ENCODE peak calls at places on chromosome 13, in ten cellular contexts. One of them, this sample, is unnamed.

GRCh38 chr13:99542788-99543406 is 41.6 kb downstream of the TM9SF2 start:
- DNase-seq in stomach: no peak
- DNase-seq in K562: no peak
- DNase-seq in SK-N-SH: no peak
- DNase-seq in HL-60: no peak
- DNase-seq in GM23338: no peak
- DNase-seq in HCT116: no peak
- DNase-seq in breast epithelium: no peak
- DNase-seq in spleen: peak
- DNase-seq in Panc1: no peak
- DNase-seq in this sample: peak

GRCh38 chr13:20462533-20462915 is 63.1 kb downstream of the CRYL1 start:
- DNase-seq in stomach: no peak
- DNase-seq in K562: no peak
- DNase-seq in SK-N-SH: no peak
- DNase-seq in HL-60: no peak
- DNase-seq in GM23338: peak
- DNase-seq in HCT116: no peak
- DNase-seq in breast epithelium: no peak
- DNase-seq in spleen: no peak
- DNase-seq in Panc1: no peak
- DNase-seq in this sample: no peak

GRCh38 chr13:53254495-53254894 is 225.9 kb downstream of the OLFM4 start:
- DNase-seq in stomach: no peak
- DNase-seq in K562: peak
- DNase-seq in SK-N-SH: no peak
- DNase-seq in HL-60: no peak
- DNase-seq in GM23338: peak
- DNase-seq in HCT116: no peak
- DNase-seq in breast epithelium: no peak
- DNase-seq in spleen: no peak
- DNase-seq in Panc1: no peak
- DNase-seq in this sample: no peak

GRCh38 chr13:65387743-65388347 is 1842.3 kb downstream of the PCDH9 start:
- DNase-seq in stomach: no peak
- DNase-seq in K562: peak
- DNase-seq in SK-N-SH: no peak
- DNase-seq in HL-60: no peak
- DNase-seq in GM23338: peak
- DNase-seq in HCT116: no peak
- DNase-seq in breast epithelium: no peak
- DNase-seq in spleen: no peak
- DNase-seq in Panc1: no peak
- DNase-seq in this sample: no peak

GRCh38 chr13:68232351-68233130 is 1002.4 kb upstream of the PCDH9 start:
- DNase-seq in stomach: no peak
- DNase-seq in K562: no peak
- DNase-seq in SK-N-SH: no peak
- DNase-seq in HL-60: no peak
- DNase-seq in GM23338: no peak
- DNase-seq in HCT116: no peak
- DNase-seq in breast epithelium: no peak
- DNase-seq in spleen: no peak
- DNase-seq in Panc1: no peak
- DNase-seq in this sample: no peak

GRCh38 chr13:52348983-52349780 is 56.8 kb downstream of the THSD1 start:
- DNase-seq in stomach: no peak
- DNase-seq in K562: peak
- DNase-seq in SK-N-SH: no peak
- DNase-seq in HL-60: no peak
- DNase-seq in GM23338: no peak
- DNase-seq in HCT116: peak
- DNase-seq in breast epithelium: no peak
- DNase-seq in spleen: no peak
- DNase-seq in Panc1: peak
- DNase-seq in this sample: no peak

GRCh38 chr13:77565635-77566034 is 30.1 kb downstream of the SCEL start:
- DNase-seq in stomach: no peak
- DNase-seq in K562: peak
- DNase-seq in SK-N-SH: peak
- DNase-seq in HL-60: no peak
- DNase-seq in GM23338: peak
- DNase-seq in HCT116: peak
- DNase-seq in breast epithelium: no peak
- DNase-seq in spleen: no peak
- DNase-seq in Panc1: peak
- DNase-seq in this sample: no peak

GRCh38 chr13:29845440-29846056 is 4.9 kb downstream of the UBL3 start:
- DNase-seq in stomach: no peak
- DNase-seq in K562: peak
- DNase-seq in SK-N-SH: no peak
- DNase-seq in HL-60: no peak
- DNase-seq in GM23338: no peak
- DNase-seq in HCT116: no peak
- DNase-seq in breast epithelium: no peak
- DNase-seq in spleen: no peak
- DNase-seq in Panc1: no peak
- DNase-seq in this sample: no peak

GRCh38 chr13:99916366-99917103 is 55.0 kb downstream of the ZIC5 start:
- DNase-seq in stomach: no peak
- DNase-seq in K562: peak
- DNase-seq in SK-N-SH: peak
- DNase-seq in HL-60: peak
- DNase-seq in GM23338: peak
- DNase-seq in HCT116: peak
- DNase-seq in breast epithelium: no peak
- DNase-seq in spleen: no peak
- DNase-seq in Panc1: peak
- DNase-seq in this sample: no peak

GRCh38 chr13:95193509-95194230 is 107.6 kb downstream of the ABCC4 start:
- DNase-seq in stomach: no peak
- DNase-seq in K562: no peak
- DNase-seq in SK-N-SH: no peak
- DNase-seq in HL-60: no peak
- DNase-seq in GM23338: no peak
- DNase-seq in HCT116: no peak
- DNase-seq in breast epithelium: no peak
- DNase-seq in spleen: no peak
- DNase-seq in Panc1: no peak
- DNase-seq in this sample: no peak
- TF ChIP-seq POLR2AphosphoS5 in stomach: no peak
- TF ChIP-seq POLR2AphosphoS5 in K562: no peak
- TF ChIP-seq POLR2AphosphoS5 in SK-N-SH: no peak
- TF ChIP-seq POLR2AphosphoS5 in HL-60: no peak
- TF ChIP-seq POLR2AphosphoS5 in GM23338: no peak
- TF ChIP-seq POLR2AphosphoS5 in HCT116: no peak
- TF ChIP-seq POLR2AphosphoS5 in breast epithelium: no peak
- TF ChIP-seq POLR2AphosphoS5 in spleen: no peak
- TF ChIP-seq POLR2AphosphoS5 in Panc1: no peak
- TF ChIP-seq POLR2AphosphoS5 in this sample: no peak

DNA sequence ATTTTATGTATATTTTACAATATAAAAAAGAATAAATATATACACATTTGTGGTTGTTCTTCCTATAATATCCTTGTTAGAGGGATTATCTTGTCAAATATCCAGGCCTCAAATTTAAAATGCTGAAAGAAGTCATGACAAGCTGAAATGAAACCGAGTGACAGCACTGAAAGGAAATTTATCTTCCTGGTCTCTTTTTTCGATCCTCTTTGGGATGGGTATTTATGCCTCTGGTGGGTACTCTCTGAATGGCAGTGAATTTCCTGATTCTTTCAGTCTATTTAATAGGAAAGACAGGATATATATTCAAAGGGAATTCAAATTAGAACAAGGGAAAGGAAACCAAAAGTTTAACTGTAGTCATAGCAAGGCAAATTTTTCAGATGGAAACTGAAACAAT is 98.0 kb downstream of the DLEU7 start:
- DNase-seq in stomach: no peak
- DNase-seq in K562: no peak
- DNase-seq in SK-N-SH: no peak
- DNase-seq in HL-60: no peak
- DNase-seq in GM23338: peak
- DNase-seq in HCT116: no peak
- DNase-seq in breast epithelium: no peak
- DNase-seq in spleen: no peak
- DNase-seq in Panc1: no peak
- DNase-seq in this sample: no peak
- TF ChIP-seq CTCF in stomach: no peak
- TF ChIP-seq CTCF in K562: no peak
- TF ChIP-seq CTCF in SK-N-SH: peak
- TF ChIP-seq CTCF in HL-60: no peak
- TF ChIP-seq CTCF in GM23338: peak
- TF ChIP-seq CTCF in HCT116: no peak
- TF ChIP-seq CTCF in breast epithelium: no peak
- TF ChIP-seq CTCF in spleen: no peak
- TF ChIP-seq CTCF in Panc1: no peak
- TF ChIP-seq CTCF in this sample: no peak

GRCh38 chr13:41465215-41465907 is 8.0 kb downstream of the RGCC start:
- DNase-seq in stomach: peak
- DNase-seq in K562: peak
- DNase-seq in SK-N-SH: no peak
- DNase-seq in HL-60: peak
- DNase-seq in GM23338: no peak
- DNase-seq in HCT116: no peak
- DNase-seq in breast epithelium: peak
- DNase-seq in spleen: peak
- DNase-seq in Panc1: no peak
- DNase-seq in this sample: peak

GRCh38 chr13:41461527-41462124 is 4.3 kb downstream of the RGCC start:
- DNase-seq in stomach: no peak
- DNase-seq in K562: no peak
- DNase-seq in SK-N-SH: no peak
- DNase-seq in HL-60: no peak
- DNase-seq in GM23338: no peak
- DNase-seq in HCT116: no peak
- DNase-seq in breast epithelium: no peak
- DNase-seq in spleen: no peak
- DNase-seq in Panc1: no peak
- DNase-seq in this sample: no peak

GRCh38 chr13:41465965-41466364 is 8.6 kb downstream of the RGCC start:
- DNase-seq in stomach: no peak
- DNase-seq in K562: peak
- DNase-seq in SK-N-SH: no peak
- DNase-seq in HL-60: no peak
- DNase-seq in GM23338: no peak
- DNase-seq in HCT116: no peak
- DNase-seq in breast epithelium: no peak
- DNase-seq in spleen: no peak
- DNase-seq in Panc1: no peak
- DNase-seq in this sample: no peak

GRCh38 chr13:41462427-41462826 is 5.1 kb downstream of the RGCC start:
- DNase-seq in stomach: no peak
- DNase-seq in K562: no peak
- DNase-seq in SK-N-SH: no peak
- DNase-seq in HL-60: no peak
- DNase-seq in GM23338: no peak
- DNase-seq in HCT116: no peak
- DNase-seq in breast epithelium: no peak
- DNase-seq in spleen: no peak
- DNase-seq in Panc1: no peak
- DNase-seq in this sample: no peak

DNA sequence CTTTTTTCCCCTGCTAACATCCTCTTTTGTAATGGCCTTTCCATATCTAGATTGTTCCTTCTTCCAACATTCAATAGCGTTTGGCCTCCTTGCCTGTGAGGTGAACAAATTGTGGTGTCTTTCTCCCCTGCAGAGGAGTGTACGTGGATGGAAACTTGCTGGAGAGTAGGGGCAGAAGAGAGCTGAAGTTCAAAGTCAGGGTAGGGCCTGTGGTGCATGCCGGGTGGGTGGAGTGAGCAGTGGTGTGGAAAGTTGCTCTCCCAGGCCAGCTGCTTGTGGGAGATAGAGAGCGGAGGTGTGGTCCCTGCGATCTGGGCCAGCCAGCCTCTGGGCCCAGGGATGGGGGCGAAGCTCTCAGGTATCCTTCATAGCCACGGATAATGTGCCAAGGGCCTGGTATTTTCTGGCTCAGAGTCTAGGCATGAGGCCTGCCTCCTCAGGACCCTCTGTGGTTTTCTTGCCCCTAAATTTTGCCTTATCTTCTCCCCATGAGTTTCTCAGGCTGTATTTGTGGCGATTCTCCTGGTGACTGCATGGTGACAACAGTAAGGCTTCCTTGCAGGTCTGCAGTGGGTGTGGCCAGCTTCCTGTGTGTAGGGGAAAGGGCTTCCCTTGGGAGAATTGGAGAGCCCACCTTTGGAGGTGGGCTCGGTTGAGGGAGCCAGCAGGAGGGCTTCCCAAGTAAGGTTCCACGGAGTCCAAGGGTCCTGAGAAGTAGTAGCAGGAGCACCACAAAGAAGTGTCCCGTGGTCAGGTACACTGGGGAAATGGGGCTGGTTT is 6.7 kb downstream of the RGCC start:
- DNase-seq in stomach: no peak
- DNase-seq in K562: peak
- DNase-seq in SK-N-SH: no peak
- DNase-seq in HL-60: no peak
- DNase-seq in GM23338: no peak
- DNase-seq in HCT116: no peak
- DNase-seq in breast epithelium: no peak
- DNase-seq in spleen: peak
- DNase-seq in Panc1: no peak
- DNase-seq in this sample: peak
- H3K4me3 ChIP-seq in stomach: no peak
- H3K4me3 ChIP-seq in K562: no peak
- H3K4me3 ChIP-seq in SK-N-SH: no peak
- H3K4me3 ChIP-seq in HL-60: no peak
- H3K4me3 ChIP-seq in GM23338: no peak
- H3K4me3 ChIP-seq in HCT116: no peak
- H3K4me3 ChIP-seq in breast epithelium: no peak
- H3K4me3 ChIP-seq in spleen: no peak
- H3K4me3 ChIP-seq in Panc1: no peak
- H3K4me3 ChIP-seq in this sample: no peak

DNA sequence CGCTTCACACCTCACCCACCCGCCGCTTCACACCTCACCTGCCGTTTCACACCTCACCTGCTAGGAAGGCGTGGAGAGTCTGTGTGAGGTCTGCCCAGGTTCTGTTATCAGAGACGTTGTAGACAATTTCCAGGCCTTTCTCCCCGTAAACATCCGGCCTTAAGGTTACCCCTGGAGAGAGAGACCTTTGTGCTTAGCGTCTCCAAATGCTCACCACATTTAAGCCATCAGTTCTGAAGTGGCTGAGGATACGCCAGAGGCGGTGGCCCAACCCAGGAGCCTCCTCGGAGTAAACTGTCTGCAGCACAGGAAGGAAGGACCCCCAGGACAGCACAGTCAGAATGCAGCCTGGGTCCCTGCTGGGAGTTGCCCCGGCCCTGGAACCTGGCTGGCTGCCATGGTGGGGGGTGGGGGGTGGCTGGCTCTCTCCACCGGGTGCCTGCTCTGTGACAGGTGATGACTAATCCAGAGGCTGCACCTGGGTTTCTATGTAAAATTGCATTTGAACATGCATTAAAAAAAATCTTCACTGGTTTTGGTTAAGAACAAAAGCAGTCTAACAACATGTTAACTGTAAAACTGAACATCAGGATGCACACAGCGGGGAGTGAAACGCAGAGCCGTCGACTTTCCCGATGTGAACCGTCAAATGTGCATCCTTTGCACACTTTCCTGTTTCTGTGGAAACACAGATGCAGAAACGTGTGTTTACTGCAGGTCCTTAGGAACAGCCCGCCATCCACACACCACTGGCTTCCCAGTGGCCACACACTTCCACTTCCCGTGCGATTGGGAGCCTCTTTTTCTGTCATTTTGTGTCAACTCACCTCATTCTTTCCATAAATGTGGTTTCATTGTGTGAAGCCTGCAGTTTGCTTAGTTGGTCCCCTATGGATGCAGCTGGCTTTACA is 4.5 kb downstream of the ATP4B start:
- DNase-seq in stomach: peak
- DNase-seq in K562: no peak
- DNase-seq in SK-N-SH: peak
- DNase-seq in HL-60: no peak
- DNase-seq in GM23338: no peak
- DNase-seq in HCT116: no peak
- DNase-seq in breast epithelium: no peak
- DNase-seq in spleen: peak
- DNase-seq in Panc1: no peak
- DNase-seq in this sample: peak
- TF ChIP-seq POLR2AphosphoS5 in stomach: no peak
- TF ChIP-seq POLR2AphosphoS5 in K562: no peak
- TF ChIP-seq POLR2AphosphoS5 in SK-N-SH: no peak
- TF ChIP-seq POLR2AphosphoS5 in HL-60: no peak
- TF ChIP-seq POLR2AphosphoS5 in GM23338: no peak
- TF ChIP-seq POLR2AphosphoS5 in HCT116: no peak
- TF ChIP-seq POLR2AphosphoS5 in breast epithelium: no peak
- TF ChIP-seq POLR2AphosphoS5 in spleen: no peak
- TF ChIP-seq POLR2AphosphoS5 in Panc1: no peak
- TF ChIP-seq POLR2AphosphoS5 in this sample: no peak

This sample was measured in transverse colon.